ENCODE peak calls at places on chromosomes 11 and 22, in nine cellular contexts. X is nucleus accumbens, D is dermis microvascular lymphatic vessel endothelial cell, K is cardiac fibroblast, Q is HTR-8/SVneo, F is left cardiac atrium, T is progenitor cell of endocrine pancreas, H is GM04503, V is EL. R is an unnamed sample.

GRCh38 chr22:27195104-27195503 is 537.7 kb downstream of the MIAT start:
- DNase-seq in Q (no peak), T (no peak), X (no peak), V (no peak), D (no peak), H (no peak), K (no peak), F (peak), R (no peak)

GRCh38 chr11:64583296-64584262 is 7.4 kb upstream of the SLC22A12 start:
- DNase-seq in T (no peak), Q (no peak), F (no peak), X (no peak), D (no peak), H (no peak), V (peak), K (peak), R (no peak)

GRCh38 chr11:65366340-65366773 is 11.8 kb downstream of the TIGD3 start:
- DNase-seq in D (peak), F (no peak), K (peak), H (no peak), V (peak), T (no peak), X (no peak), Q (peak), R (peak)

GRCh38 chr11:62922189-62922589 is 1.0 kb upstream of the CHRM1 start:
- DNase-seq in X (no peak), D (no peak), T (no peak), K (no peak), V (no peak), Q (no peak), F (no peak), H (no peak), R (peak)

GRCh38 chr22:47372111-47372581 is 609.7 kb downstream of the TBC1D22A start:
- DNase-seq in T (no peak), F (no peak), H (no peak), V (no peak), K (no peak), Q (no peak), X (no peak), D (no peak), R (no peak)

GRCh38 chr11:118619444-118620205 is 12.2 kb downstream of the PHLDB1 start:
- DNase-seq in T (no peak), V (peak), K (peak), X (no peak), D (peak), H (peak), F (peak), Q (peak), R (no peak)

GRCh38 chr11:62130498-62131464 is 7.0 kb downstream of the INCENP start:
- DNase-seq in X (no peak), Q (no peak), F (no peak), T (no peak), V (no peak), K (no peak), D (no peak), H (no peak), R (no peak)

GRCh38 chr11:12102588-12103410 is 7.6 kb upstream of the MICAL2 start:
- DNase-seq in Q (no peak), H (no peak), F (no peak), K (no peak), V (no peak), X (no peak), D (no peak), T (no peak), R (no peak)

GRCh38 chr11:10742460-10743208 is 8.4 kb upstream of the CTR9 start:
- DNase-seq in K (peak), X (no peak), H (no peak), D (peak), Q (no peak), V (peak), T (no peak), F (no peak), R (no peak)

GRCh38 chr11:7903940-7904339 is 27.1 kb downstream of the OR10A6 start:
- DNase-seq in V (peak), Q (no peak), D (no peak), F (no peak), K (no peak), T (no peak), H (no peak), X (no peak), R (no peak)

GRCh38 chr11:60753309-60753708 is 3.4 kb upstream of the MS4A15 start:
- DNase-seq in Q (no peak), V (no peak), T (no peak), H (no peak), X (no peak), D (no peak), F (no peak), K (no peak), R (no peak)

GRCh38 chr11:17554487-17554886 is 7.4 kb downstream of the OTOG start:
- DNase-seq in F (no peak), V (no peak), X (no peak), D (no peak), Q (no peak), T (no peak), H (no peak), K (no peak), R (no peak)

GRCh38 chr11:75492181-75492820 is 33.4 kb downstream of the GDPD5 start:
- DNase-seq in D (peak), V (peak), K (peak), X (no peak), Q (peak), H (no peak), F (no peak), T (no peak), R (no peak)

GRCh38 chr11:27174026-27174425 is 133.4 kb downstream of the BBOX1 start:
- DNase-seq in V (no peak), D (no peak), T (no peak), F (no peak), K (no peak), X (no peak), H (no peak), Q (no peak), R (no peak)

GRCh38 chr11:48012051-48012391 is 31.7 kb downstream of the PTPRJ start:
- DNase-seq in V (no peak), Q (no peak), D (no peak), T (no peak), F (no peak), H (no peak), X (no peak), K (no peak), R (no peak)

GRCh38 chr22:18110194-18110943 is at the start of gene TUBA8:
- DNase-seq in H (no peak), Q (no peak), F (peak), K (peak), D (peak), X (no peak), V (peak), T (peak), R (no peak)

GRCh38 chr11:76391039-76391438 is 9.9 kb downstream of the GVQW3 start:
- DNase-seq in T (no peak), F (no peak), D (no peak), X (no peak), Q (no peak), H (no peak), V (no peak), K (no peak), R (no peak)

GRCh38 chr11:62665630-62666258 is 632 bp downstream of the CSKMT start:
- DNase-seq in T (no peak), X (peak), H (peak), Q (peak), K (peak), F (peak), D (peak), V (no peak), R (no peak)

GRCh38 chr22:37258005-37258790 is 14.1 kb upstream of the RAC2 start:
- DNase-seq in T (no peak), D (no peak), F (no peak), V (no peak), H (no peak), Q (no peak), K (no peak), X (no peak), R (no peak)

GRCh38 chr11:72406536-72407507 is 27.5 kb downstream of the CLPB start:
- DNase-seq in V (no peak), D (no peak), Q (no peak), F (no peak), K (peak), T (no peak), H (no peak), X (no peak), R (no peak)

GRCh38 chr11:60252709-60253108 is 9.8 kb upstream of the MS4A4E start:
- DNase-seq in V (no peak), D (peak), X (no peak), H (no peak), Q (no peak), F (no peak), T (no peak), K (no peak), R (no peak)

GRCh38 chr11:100930185-100930778 is 199.3 kb downstream of the PGR start:
- DNase-seq in H (no peak), X (no peak), K (peak), T (no peak), V (peak), F (no peak), D (peak), Q (peak), R (peak)

GRCh38 chr11:1401656-1402221 is 12.0 kb downstream of the BRSK2 start:
- DNase-seq in F (peak), X (peak), K (peak), V (peak), D (peak), H (peak), Q (no peak), T (peak), R (peak)

GRCh38 chr11:70111269-70112016 is 33.3 kb downstream of the ANO1 start:
- DNase-seq in H (no peak), D (peak), T (no peak), V (peak), Q (peak), X (no peak), K (peak), F (peak), R (no peak)

GRCh38 chr22:45455212-45455611 is 41.7 kb downstream of the RIBC2 start:
- DNase-seq in H (no peak), X (no peak), F (no peak), V (peak), D (no peak), T (no peak), Q (no peak), K (no peak), R (no peak)

GRCh38 chr22:49564666-49565515 is 262.8 kb downstream of the BRD1 start:
- DNase-seq in T (no peak), V (no peak), K (no peak), Q (no peak), X (no peak), H (no peak), F (no peak), D (no peak), R (no peak)

R was measured in putamen.